ENCODE peak calls at places on chromosomes 11 and 22, in ten cellular contexts. L is A673; X is activated effector memory CD4-positive, alpha-beta T cell treated with anti-CD3 and anti-CD28 coated beads, Interleukin-2, amount 50 U/mL, for 16 hours; N is osteocyte; H is EH; S is naive thymus-derived CD8-positive, alpha-beta T cell; M is HFFc6; A is spleen; E is occipital lobe; U is NCI-H345. V is an unnamed sample.

GRCh38 chr11:64566042-64566914 is 24.7 kb upstream of the SLC22A12 start:
- DNase-seq in L (peak; percentile 88), X (peak; percentile 70), N (no peak), H (peak; percentile 73), S (no peak), M (peak; percentile 18), A (peak; percentile 75), E (no peak), U (peak; percentile 56), V (peak; percentile 73)

GRCh38 chr22:28024422-28024888 is 105.4 kb upstream of the PITPNB start:
- DNase-seq in L (no peak), X (peak; percentile 51), N (peak; percentile 60), H (no peak), S (no peak), M (no peak), A (peak; percentile 32), E (no peak), U (no peak), V (peak; percentile 76)

GRCh38 chr11:2813141-2813908 is 72.2 kb downstream of the CDKN1C start:
- DNase-seq in L (no peak), X (no peak), N (no peak), H (peak; percentile 63), S (peak; percentile 7), M (no peak), A (peak; percentile 42), E (no peak), U (no peak), V (peak; percentile 79)

GRCh38 chr11:64605248-64605560 is 14.2 kb downstream of the SLC22A12 start:
- DNase-seq in L (no peak), X (no peak), N (no peak), H (no peak), S (no peak), M (no peak), A (no peak), E (no peak), U (no peak), V (no peak)

GRCh38 chr22:30038219-30038618 is 42.0 kb upstream of the HORMAD2 start:
- DNase-seq in L (no peak), X (no peak), N (no peak), H (peak; percentile 11), S (no peak), M (peak; percentile 37), A (no peak), E (no peak), U (no peak), V (peak; percentile 58)

GRCh38 chr22:44188986-44189630 is 8.4 kb downstream of the PARVG start:
- DNase-seq in L (no peak), X (peak; percentile 55), N (no peak), H (no peak), S (no peak), M (no peak), A (peak; percentile 81), E (no peak), U (no peak), V (no peak)

GRCh38 chr11:119316729-119317591 is at the start of gene MCAM:
- DNase-seq in L (peak; percentile 61), X (no peak), N (no peak), H (peak; percentile 54), S (no peak), M (no peak), A (no peak), E (no peak), U (peak; percentile 46), V (no peak)

GRCh38 chr11:121443688-121444275 is 8.3 kb upstream of the SORL1 start:
- DNase-seq in L (no peak), X (no peak), N (no peak), H (no peak), S (no peak), M (no peak), A (no peak), E (no peak), U (no peak), V (no peak)

GRCh38 chr11:37881741-37882140 is 1283.7 kb upstream of the RAG2 start:
- DNase-seq in L (no peak), X (no peak), N (no peak), H (no peak), S (no peak), M (no peak), A (no peak), E (no peak), U (no peak), V (no peak)

GRCh38 chr11:127620660-127621059 is 620.1 kb upstream of the KIRREL3 start:
- DNase-seq in L (no peak), X (no peak), N (no peak), H (no peak), S (no peak), M (no peak), A (no peak), E (no peak), U (no peak), V (peak; percentile 44)

V was measured in LHCN-M2.